ENCODE peak calls at places on chromosomes 7 and 10, in six cellular contexts. One of them, this sample, is unnamed.

GRCh38 chr10:91117496-91117895 is 103.0 kb upstream of the PCGF5 start:
- DNase-seq in OCI-LY7: no peak
- DNase-seq in testis: no peak
- DNase-seq in psoas muscle: no peak
- DNase-seq in MM.1S: no peak
- DNase-seq in stomach: no peak
- DNase-seq in this sample: no peak

GRCh38 chr10:79148452-79149344 is 79.9 kb downstream of the ZMIZ1 start:
- DNase-seq in OCI-LY7: no peak
- DNase-seq in testis: peak
- DNase-seq in psoas muscle: peak
- DNase-seq in MM.1S: no peak
- DNase-seq in stomach: peak
- DNase-seq in this sample: peak

GRCh38 chr7:85714182-85714581 is 527.3 kb upstream of the SEMA3D start:
- DNase-seq in stomach: no peak
- DNase-seq in psoas muscle: no peak
- DNase-seq in testis: no peak
- DNase-seq in OCI-LY7: no peak
- DNase-seq in MM.1S: no peak
- DNase-seq in this sample: no peak

GRCh38 chr10:63388421-63389031 is 77.3 kb downstream of the JMJD1C start:
- DNase-seq in testis: no peak
- DNase-seq in MM.1S: peak
- DNase-seq in psoas muscle: no peak
- DNase-seq in stomach: no peak
- DNase-seq in OCI-LY7: no peak
- DNase-seq in this sample: no peak

GRCh38 chr10:8305871-8306652 is 251.6 kb downstream of the GATA3 start:
- DNase-seq in testis: no peak
- DNase-seq in MM.1S: no peak
- DNase-seq in psoas muscle: no peak
- DNase-seq in OCI-LY7: no peak
- DNase-seq in stomach: no peak
- DNase-seq in this sample: no peak

GRCh38 chr7:55140221-55140980 is 121.6 kb downstream of the EGFR start:
- DNase-seq in OCI-LY7: no peak
- DNase-seq in psoas muscle: no peak
- DNase-seq in testis: no peak
- DNase-seq in stomach: no peak
- DNase-seq in MM.1S: no peak
- DNase-seq in this sample: no peak

GRCh38 chr10:37952051-37952815 is 24.2 kb downstream of the ZNF25 start:
- DNase-seq in OCI-LY7: no peak
- DNase-seq in psoas muscle: no peak
- DNase-seq in testis: no peak
- DNase-seq in stomach: no peak
- DNase-seq in MM.1S: no peak
- DNase-seq in this sample: no peak

GRCh38 chr10:76336213-76336963 is 905.0 kb downstream of the LRMDA start:
- DNase-seq in OCI-LY7: no peak
- DNase-seq in stomach: no peak
- DNase-seq in MM.1S: no peak
- DNase-seq in psoas muscle: no peak
- DNase-seq in testis: peak
- DNase-seq in this sample: no peak

GRCh38 chr7:117949232-117949631 is 76.0 kb upstream of the CTTNBP2 start:
- DNase-seq in MM.1S: no peak
- DNase-seq in psoas muscle: no peak
- DNase-seq in stomach: no peak
- DNase-seq in testis: no peak
- DNase-seq in OCI-LY7: no peak
- DNase-seq in this sample: no peak

GRCh38 chr7:92735707-92736106 is 100.7 kb downstream of the CDK6 start:
- DNase-seq in testis: no peak
- DNase-seq in MM.1S: no peak
- DNase-seq in psoas muscle: no peak
- DNase-seq in stomach: no peak
- DNase-seq in OCI-LY7: no peak
- DNase-seq in this sample: no peak

GRCh38 chr7:129228633-129229032 is 3.8 kb downstream of the AHCYL2 start:
- DNase-seq in psoas muscle: no peak
- DNase-seq in stomach: no peak
- DNase-seq in MM.1S: no peak
- DNase-seq in testis: peak
- DNase-seq in OCI-LY7: no peak
- DNase-seq in this sample: no peak

GRCh38 chr7:25619963-25620799 is 391.9 kb upstream of the NPVF start:
- DNase-seq in MM.1S: no peak
- DNase-seq in psoas muscle: peak
- DNase-seq in testis: peak
- DNase-seq in OCI-LY7: peak
- DNase-seq in stomach: peak
- DNase-seq in this sample: no peak

GRCh38 chr7:47553309-47553708 is 28.6 kb downstream of the TNS3 start:
- DNase-seq in testis: no peak
- DNase-seq in stomach: no peak
- DNase-seq in MM.1S: no peak
- DNase-seq in psoas muscle: no peak
- DNase-seq in OCI-LY7: no peak
- DNase-seq in this sample: no peak

GRCh38 chr7:4828720-4829383 is 33.0 kb downstream of the PAPOLB start:
- DNase-seq in psoas muscle: no peak
- DNase-seq in MM.1S: no peak
- DNase-seq in testis: no peak
- DNase-seq in OCI-LY7: no peak
- DNase-seq in stomach: no peak
- DNase-seq in this sample: no peak

GRCh38 chr7:27048438-27048837 is 47.4 kb downstream of the HOXA1 start:
- DNase-seq in psoas muscle: no peak
- DNase-seq in testis: no peak
- DNase-seq in stomach: no peak
- DNase-seq in MM.1S: no peak
- DNase-seq in OCI-LY7: no peak
- DNase-seq in this sample: no peak

GRCh38 chr7:22559829-22560489 is 60.0 kb upstream of the STEAP1B start:
- DNase-seq in psoas muscle: peak
- DNase-seq in testis: peak
- DNase-seq in MM.1S: peak
- DNase-seq in OCI-LY7: peak
- DNase-seq in stomach: peak
- DNase-seq in this sample: peak

GRCh38 chr10:88500656-88501055 is 82.5 kb downstream of the RNLS start:
- DNase-seq in OCI-LY7: no peak
- DNase-seq in stomach: no peak
- DNase-seq in MM.1S: no peak
- DNase-seq in psoas muscle: no peak
- DNase-seq in testis: no peak
- DNase-seq in this sample: no peak

GRCh38 chr7:36969376-36969775 is 245.1 kb upstream of the AOAH start:
- DNase-seq in psoas muscle: no peak
- DNase-seq in stomach: no peak
- DNase-seq in testis: no peak
- DNase-seq in MM.1S: no peak
- DNase-seq in OCI-LY7: peak
- DNase-seq in this sample: no peak

GRCh38 chr7:48144291-48144768 is 26.9 kb upstream of the ABCA13 start:
- DNase-seq in stomach: no peak
- DNase-seq in psoas muscle: no peak
- DNase-seq in MM.1S: no peak
- DNase-seq in OCI-LY7: no peak
- DNase-seq in testis: no peak
- DNase-seq in this sample: no peak

GRCh38 chr7:98902523-98902922 is 24.2 kb downstream of the TRRAP start:
- DNase-seq in testis: no peak
- DNase-seq in OCI-LY7: no peak
- DNase-seq in MM.1S: no peak
- DNase-seq in psoas muscle: no peak
- DNase-seq in stomach: no peak
- DNase-seq in this sample: no peak

GRCh38 chr10:83582407-83583095 is 556.8 kb upstream of the GHITM start:
- DNase-seq in stomach: no peak
- DNase-seq in psoas muscle: no peak
- DNase-seq in MM.1S: no peak
- DNase-seq in testis: no peak
- DNase-seq in OCI-LY7: no peak
- DNase-seq in this sample: no peak

GRCh38 chr10:96747734-96748550 is 27.6 kb upstream of the PIK3AP1 start:
- DNase-seq in stomach: no peak
- DNase-seq in OCI-LY7: peak
- DNase-seq in psoas muscle: no peak
- DNase-seq in MM.1S: peak
- DNase-seq in testis: no peak
- DNase-seq in this sample: no peak

GRCh38 chr7:71377062-71377461 is 245.1 kb downstream of the GALNT17 start:
- DNase-seq in stomach: no peak
- DNase-seq in MM.1S: no peak
- DNase-seq in psoas muscle: no peak
- DNase-seq in testis: no peak
- DNase-seq in OCI-LY7: no peak
- DNase-seq in this sample: no peak

GRCh38 chr10:87845624-87846377 is 17.5 kb downstream of the KLLN start:
- DNase-seq in psoas muscle: no peak
- DNase-seq in MM.1S: no peak
- DNase-seq in OCI-LY7: no peak
- DNase-seq in stomach: no peak
- DNase-seq in testis: no peak
- DNase-seq in this sample: no peak

GRCh38 chr7:107874605-107875446 is 16.2 kb upstream of the DLD start:
- DNase-seq in MM.1S: peak
- DNase-seq in testis: peak
- DNase-seq in psoas muscle: no peak
- DNase-seq in stomach: peak
- DNase-seq in OCI-LY7: peak
- DNase-seq in this sample: no peak

GRCh38 chr10:22648547-22648961 is 65.8 kb downstream of the PIP4K2A start:
- DNase-seq in MM.1S: no peak
- DNase-seq in testis: no peak
- DNase-seq in psoas muscle: no peak
- DNase-seq in OCI-LY7: no peak
- DNase-seq in stomach: no peak
- DNase-seq in this sample: no peak

GRCh38 chr10:113802997-113803396 is 50.9 kb downstream of the DCLRE1A start:
- DNase-seq in stomach: no peak
- DNase-seq in OCI-LY7: peak
- DNase-seq in psoas muscle: no peak
- DNase-seq in testis: no peak
- DNase-seq in MM.1S: no peak
- DNase-seq in this sample: no peak

DNA sequence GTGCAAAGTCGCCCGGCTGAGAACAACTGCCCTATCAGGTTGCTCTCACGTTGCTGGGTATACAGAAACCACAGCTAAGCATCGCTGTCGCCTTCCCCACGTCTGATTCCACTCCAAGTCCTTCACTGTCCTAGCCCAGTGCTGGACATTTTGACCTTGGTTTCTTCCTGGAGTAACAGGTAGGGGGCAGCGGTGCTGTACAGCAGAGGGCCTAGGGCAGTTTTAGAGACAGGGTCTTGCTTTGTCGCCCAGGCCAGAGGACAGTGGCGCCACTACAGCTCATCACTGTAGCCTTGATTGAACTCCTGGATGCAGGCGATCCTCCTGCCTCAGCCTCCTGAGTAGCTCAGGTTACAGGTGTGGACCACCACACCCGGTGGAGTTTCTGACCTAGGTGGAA is 2.6 kb downstream of the CLDN15 start:
- DNase-seq in psoas muscle: no peak
- DNase-seq in testis: no peak
- DNase-seq in stomach: no peak
- DNase-seq in MM.1S: no peak
- DNase-seq in OCI-LY7: no peak
- DNase-seq in this sample: no peak
- TF ChIP-seq CTCF in psoas muscle: peak
- TF ChIP-seq CTCF in testis: no peak
- TF ChIP-seq CTCF in stomach: peak
- TF ChIP-seq CTCF in MM.1S: peak
- TF ChIP-seq CTCF in OCI-LY7: peak
- TF ChIP-seq CTCF in this sample: no peak

GRCh38 chr7:2437136-2437535 is 33.7 kb downstream of the CHST12 start:
- DNase-seq in MM.1S: no peak
- DNase-seq in stomach: peak
- DNase-seq in OCI-LY7: no peak
- DNase-seq in psoas muscle: no peak
- DNase-seq in testis: no peak
- DNase-seq in this sample: no peak

GRCh38 chr7:2436341-2437104 is 33.1 kb downstream of the CHST12 start:
- DNase-seq in MM.1S: no peak
- DNase-seq in testis: no peak
- DNase-seq in OCI-LY7: no peak
- DNase-seq in psoas muscle: no peak
- DNase-seq in stomach: no peak
- DNase-seq in this sample: no peak

GRCh38 chr7:2438775-2439174 is 35.4 kb downstream of the CHST12 start:
- DNase-seq in psoas muscle: no peak
- DNase-seq in OCI-LY7: no peak
- DNase-seq in testis: no peak
- DNase-seq in MM.1S: no peak
- DNase-seq in stomach: no peak
- DNase-seq in this sample: no peak

GRCh38 chr7:2438181-2438580 is 34.8 kb downstream of the CHST12 start:
- DNase-seq in psoas muscle: no peak
- DNase-seq in testis: peak
- DNase-seq in stomach: no peak
- DNase-seq in OCI-LY7: no peak
- DNase-seq in MM.1S: no peak
- DNase-seq in this sample: no peak

GRCh38 chr7:2437537-2438148 is 34.2 kb downstream of the CHST12 start:
- DNase-seq in psoas muscle: no peak
- DNase-seq in testis: no peak
- DNase-seq in OCI-LY7: no peak
- DNase-seq in MM.1S: no peak
- DNase-seq in stomach: no peak
- DNase-seq in this sample: no peak
- H3K27ac ChIP-seq in psoas muscle: no peak
- H3K27ac ChIP-seq in testis: no peak
- H3K27ac ChIP-seq in OCI-LY7: no peak
- H3K27ac ChIP-seq in MM.1S: no peak
- H3K27ac ChIP-seq in stomach: no peak
- H3K27ac ChIP-seq in this sample: peak

DNA sequence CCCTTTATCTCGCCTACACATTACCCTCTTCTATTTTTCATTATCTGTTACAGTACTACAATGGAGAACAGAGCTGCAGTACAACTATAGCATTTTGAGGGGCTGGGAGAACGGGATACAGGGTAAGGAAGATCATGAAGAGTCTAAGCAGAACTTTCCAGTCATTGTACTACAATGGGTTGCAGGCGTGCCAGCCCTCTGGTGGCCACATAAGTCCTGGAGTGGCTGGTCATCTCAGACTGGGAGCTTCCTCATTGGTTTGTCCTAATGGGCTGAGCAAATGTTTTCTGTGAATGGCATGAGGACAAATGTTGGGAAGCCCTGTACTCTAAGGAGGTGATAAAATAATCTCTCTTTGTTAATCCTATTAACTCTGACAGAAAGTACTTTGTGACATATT is 33.0 kb downstream of the TMEM106B start:
- DNase-seq in psoas muscle: no peak
- DNase-seq in MM.1S: no peak
- DNase-seq in stomach: peak
- DNase-seq in testis: peak
- DNase-seq in OCI-LY7: no peak
- DNase-seq in this sample: no peak
- TF ChIP-seq CTCF in psoas muscle: peak
- TF ChIP-seq CTCF in MM.1S: peak
- TF ChIP-seq CTCF in stomach: peak
- TF ChIP-seq CTCF in testis: no peak
- TF ChIP-seq CTCF in OCI-LY7: peak
- TF ChIP-seq CTCF in this sample: no peak

GRCh38 chr10:49194212-49194920 is 6.2 kb upstream of the TMEM273 start:
- DNase-seq in psoas muscle: no peak
- DNase-seq in OCI-LY7: peak
- DNase-seq in stomach: no peak
- DNase-seq in testis: no peak
- DNase-seq in MM.1S: no peak
- DNase-seq in this sample: no peak
- H3K27ac ChIP-seq in psoas muscle: no peak
- H3K27ac ChIP-seq in OCI-LY7: no peak
- H3K27ac ChIP-seq in stomach: no peak
- H3K27ac ChIP-seq in testis: no peak
- H3K27ac ChIP-seq in MM.1S: no peak
- H3K27ac ChIP-seq in this sample: no peak